ENCODE peak calls at places on chromosomes 6 and 20, in four cellular contexts. Y is right lobe of liver, U is tibial nerve, N is heart left ventricle. Q is an unnamed sample. For H3K27me3, the result is how much of the 10 kb centered on the place peaks cover.

GRCh38 chr6:137399949-137400443 is 94.2 kb downstream of the OLIG3 start:
- DNase-seq in U (no peak), N (no peak), Y (no peak), Q (no peak)

GRCh38 chr6:5958948-5959347 is 47.8 kb downstream of the NRN1 start:
- DNase-seq in U (no peak), Y (no peak), N (no peak), Q (no peak)

GRCh38 chr20:56222945-56223344 is 25.6 kb upstream of the MC3R start:
- DNase-seq in N (no peak), Y (no peak), U (no peak), Q (no peak)

GRCh38 chr6:108432792-108433191 is 127.9 kb upstream of the FOXO3 start:
- DNase-seq in U (no peak), Y (no peak), N (no peak), Q (no peak)

GRCh38 chr20:46021361-46022359 is 7.4 kb upstream of the SLC12A5 start:
- DNase-seq in U (no peak), N (no peak), Y (peak), Q (no peak)

GRCh38 chr6:158621694-158622544 is 22.6 kb downstream of the DYNLT1 start:
- DNase-seq in U (no peak), N (no peak), Y (no peak), Q (no peak)

GRCh38 chr6:24838994-24839393 is 40.3 kb upstream of the ARMH2 start:
- DNase-seq in U (no peak), N (no peak), Y (no peak), Q (no peak)

GRCh38 chr6:39812853-39813533 is 20.8 kb downstream of the DAAM2 start:
- DNase-seq in Y (no peak), U (peak), N (no peak), Q (no peak)

GRCh38 chr6:15888798-15889772 is 226.3 kb upstream of the DTNBP1 start:
- DNase-seq in Y (no peak), N (peak), U (no peak), Q (no peak)

GRCh38 chr6:113734886-113735481 is 122.2 kb upstream of the MARCKS start:
- DNase-seq in Y (no peak), N (no peak), U (no peak), Q (no peak)

GRCh38 chr6:137402143-137402542 is 92.1 kb downstream of the OLIG3 start:
- DNase-seq in U (no peak), N (no peak), Y (no peak), Q (no peak)

GRCh38 chr20:9884666-9885065 is 45.8 kb upstream of the PAK5 start:
- DNase-seq in Y (no peak), N (no peak), U (no peak), Q (no peak)

GRCh38 chr6:109010703-109011102 is 83.9 kb downstream of the SESN1 start:
- DNase-seq in U (no peak), Y (no peak), N (no peak), Q (no peak)

GRCh38 chr20:40471261-40471629 is 217.8 kb downstream of the MAFB start:
- DNase-seq in Y (no peak), N (no peak), U (no peak), Q (no peak)

GRCh38 chr6:119126140-119126539 is 47.7 kb upstream of the FAM184A start:
- DNase-seq in U (no peak), N (no peak), Y (no peak), Q (no peak)

GRCh38 chr20:58776109-58776508 is 74.6 kb downstream of the GNAS-AS1 start:
- DNase-seq in Y (no peak), U (no peak), N (no peak), Q (no peak)

GRCh38 chr6:90860822-90861601 is 274.1 kb upstream of the MAP3K7 start:
- DNase-seq in N (no peak), U (no peak), Y (no peak), Q (no peak)

GRCh38 chr20:44070139-44070900 is 116.7 kb downstream of the JPH2 start:
- DNase-seq in N (no peak), Y (no peak), U (no peak), Q (no peak)

GRCh38 chr20:45254867-45255266 is 503 bp upstream of the SLPI start:
- DNase-seq in Y (no peak), U (no peak), N (no peak), Q (no peak)

GRCh38 chr6:124536157-124536556 is 426.1 kb upstream of the RNF217 start:
- DNase-seq in N (no peak), U (no peak), Y (no peak), Q (no peak)

GRCh38 chr6:157223021-157223430 is 100.3 kb downstream of the TMEM242 start:
- DNase-seq in N (peak), Y (no peak), U (no peak), Q (no peak)

GRCh38 chr6:71047401-71047800 is 90.5 kb upstream of the B3GAT2 start:
- DNase-seq in N (no peak), Y (no peak), U (no peak), Q (no peak)

GRCh38 chr6:80280258-80281010 is 174.0 kb downstream of the BCKDHB start:
- DNase-seq in U (no peak), N (no peak), Y (no peak), Q (no peak)

GRCh38 chr20:49693435-49694171 is 20.1 kb downstream of the B4GALT5 start:
- DNase-seq in N (no peak), U (no peak), Y (no peak), Q (no peak)

DNA sequence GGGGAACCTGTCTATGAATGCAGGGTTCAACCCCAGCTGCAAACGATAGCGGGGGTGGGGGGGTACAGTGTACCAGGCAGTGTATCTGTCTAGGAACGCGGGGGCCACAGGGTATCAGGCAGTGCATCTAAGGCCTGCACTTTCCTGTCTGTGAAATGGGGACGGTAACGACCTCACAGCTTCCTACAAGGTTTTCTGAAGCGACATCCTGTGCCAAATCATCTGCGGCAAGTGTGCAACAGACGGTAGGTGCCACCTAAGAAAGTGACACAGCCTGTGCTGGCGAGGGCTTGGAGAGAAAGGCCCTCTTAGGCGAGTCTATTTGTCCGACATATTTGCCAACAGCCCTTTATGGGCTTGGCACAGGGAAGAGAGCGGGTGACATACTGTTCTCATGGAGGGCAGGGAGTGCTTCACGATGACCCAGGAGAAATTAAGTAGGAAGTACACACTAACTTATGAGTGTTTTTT is 3.8 kb downstream of the DIDO1 start:
- DNase-seq in N (no peak), U (no peak), Y (no peak), Q (no peak)
- H3K4me3 ChIP-seq in N (no peak), U (no peak), Y (no peak), Q (no peak)

DNA sequence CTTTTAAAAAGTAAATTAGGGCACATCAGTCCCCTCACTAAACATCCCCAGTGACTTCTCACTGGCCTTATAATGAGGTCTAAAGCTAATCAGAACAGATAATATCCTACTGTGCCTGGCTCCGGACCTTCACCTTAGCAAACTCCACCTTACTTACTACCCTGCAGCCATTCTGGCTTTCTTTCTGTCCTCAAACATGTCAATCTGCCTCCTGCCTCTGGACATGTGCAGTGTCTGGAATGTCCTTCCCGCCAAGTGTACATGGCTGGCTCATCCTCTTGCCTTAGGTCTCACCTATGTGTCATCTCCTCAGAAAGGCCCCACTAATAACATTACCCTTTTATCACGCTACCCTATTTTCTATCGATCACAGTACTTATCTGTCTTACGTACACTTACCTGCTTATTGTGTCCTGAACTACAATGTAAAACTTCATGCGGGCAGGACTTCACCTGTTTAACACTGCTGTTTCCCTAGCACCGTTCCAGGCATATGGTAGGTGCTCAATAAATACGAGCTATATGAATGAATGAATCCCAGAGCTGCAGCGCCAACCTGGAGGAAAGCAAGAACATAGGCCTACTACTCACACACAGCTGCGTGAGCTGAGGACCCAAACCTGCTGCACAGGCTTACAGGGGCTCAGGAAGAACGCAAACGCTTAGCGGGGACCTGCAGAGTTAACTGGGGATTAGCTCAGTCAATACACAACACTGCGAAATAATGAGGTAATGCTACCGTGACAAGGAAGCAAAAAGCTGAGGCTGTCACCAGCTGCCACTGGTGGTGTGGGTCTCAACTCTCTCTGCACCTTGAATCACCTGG is 991 bp downstream of the UQCC2 start:
- DNase-seq in Y (no peak), N (peak), U (no peak), Q (no peak)
- H3K27ac ChIP-seq in Y (no peak), N (peak), U (peak), Q (no peak)

DNA sequence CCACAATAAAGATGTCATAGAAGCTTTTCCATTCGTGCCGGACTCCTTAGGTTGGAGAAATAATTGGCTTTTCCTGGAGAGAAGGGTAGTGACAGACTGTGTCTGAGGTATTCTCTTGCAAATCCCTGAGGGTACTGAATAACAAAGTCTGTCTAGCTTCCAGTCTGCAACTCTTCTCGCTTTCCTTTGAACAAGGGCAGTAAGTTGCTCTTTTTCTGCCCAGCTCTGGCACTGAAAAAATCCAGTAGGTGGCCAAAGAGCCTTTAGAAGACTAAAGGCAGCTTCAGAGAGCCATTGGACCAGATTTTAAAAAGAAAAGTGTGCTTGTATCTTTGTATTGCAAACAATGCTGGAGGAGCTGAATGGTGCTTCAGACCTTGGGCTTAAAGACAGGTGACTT is 20.7 kb upstream of the RREB1 start:
- DNase-seq in Y (no peak), N (no peak), U (no peak), Q (no peak)
- H3K27me3 ChIP-seq in Y (under half), N (under half), U (under half), Q (under half)

GRCh38 chr6:136252441-136252840 is 2.3 kb upstream of the MTFR2 start:
- DNase-seq in U (no peak), Y (no peak), N (no peak), Q (no peak)

GRCh38 chr6:136250686-136251008 is 536 bp upstream of the MTFR2 start:
- DNase-seq in Y (no peak), U (no peak), N (no peak), Q (no peak)

GRCh38 chr6:136251394-136251793 is 1.3 kb upstream of the MTFR2 start:
- DNase-seq in Y (no peak), N (no peak), U (no peak), Q (no peak)

GRCh38 chr6:136249811-136250685 is at the start of gene MTFR2:
- DNase-seq in N (peak), U (peak), Y (peak), Q (peak)

DNA sequence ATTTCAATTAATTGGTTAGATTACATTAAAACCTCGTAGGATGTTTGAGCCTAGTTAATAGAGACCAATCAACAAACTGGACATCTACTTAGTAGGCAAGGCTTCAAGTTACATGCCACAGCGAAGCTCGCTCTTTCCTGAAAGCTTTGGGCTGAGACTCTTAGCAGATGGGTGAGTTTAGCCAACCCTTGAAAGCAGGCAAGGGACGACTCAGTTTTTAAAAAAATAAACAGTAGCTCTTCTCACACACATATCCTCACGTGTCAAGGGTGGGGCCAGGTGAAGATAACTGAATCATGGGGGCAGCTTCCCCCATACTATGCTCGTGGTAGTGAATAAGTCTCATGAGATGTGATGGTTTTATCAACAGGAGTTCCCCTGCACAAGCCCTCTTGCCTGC is 775 bp downstream of the MTFR2 start:
- DNase-seq in U (no peak), Y (no peak), N (no peak), Q (no peak)
- H3K4me3 ChIP-seq in U (no peak), Y (peak), N (peak), Q (peak)

DNA sequence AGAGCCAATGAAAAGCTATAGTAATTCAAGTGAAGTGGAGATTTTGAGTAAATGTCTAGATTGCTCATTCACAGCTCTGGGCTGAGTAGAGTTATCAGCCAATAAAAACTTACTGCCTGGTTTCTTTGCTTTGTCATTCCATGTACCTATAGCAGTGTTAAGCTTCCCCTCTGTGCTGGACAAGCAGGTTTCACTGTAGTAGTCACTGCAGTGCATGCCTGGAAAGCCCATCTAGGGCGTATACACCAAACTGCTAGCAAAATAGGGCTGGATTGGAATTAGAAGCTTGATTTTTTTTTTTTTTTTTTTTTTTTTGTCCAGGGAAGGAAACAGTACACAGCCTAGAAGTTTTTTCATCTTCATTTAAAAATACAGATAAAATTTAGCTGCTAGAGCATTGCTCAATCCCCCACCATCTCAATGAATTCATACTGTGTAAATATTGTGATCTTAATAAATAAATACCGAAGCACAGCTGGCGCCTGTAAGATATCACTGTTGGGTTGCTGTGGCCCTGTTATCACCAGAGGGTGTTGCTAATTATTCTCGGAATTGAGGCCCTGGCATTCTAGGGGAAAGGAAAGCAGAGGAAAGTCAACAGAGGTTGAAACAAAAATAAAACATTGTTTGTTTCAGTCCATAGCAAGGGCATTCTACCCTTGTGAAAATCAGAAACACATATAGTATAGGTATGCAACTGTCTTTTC is 968.5 kb upstream of the GJE1 start:
- DNase-seq in U (no peak), Y (no peak), N (peak), Q (no peak)
- H3K27ac ChIP-seq in U (no peak), Y (peak), N (peak), Q (no peak)

DNA sequence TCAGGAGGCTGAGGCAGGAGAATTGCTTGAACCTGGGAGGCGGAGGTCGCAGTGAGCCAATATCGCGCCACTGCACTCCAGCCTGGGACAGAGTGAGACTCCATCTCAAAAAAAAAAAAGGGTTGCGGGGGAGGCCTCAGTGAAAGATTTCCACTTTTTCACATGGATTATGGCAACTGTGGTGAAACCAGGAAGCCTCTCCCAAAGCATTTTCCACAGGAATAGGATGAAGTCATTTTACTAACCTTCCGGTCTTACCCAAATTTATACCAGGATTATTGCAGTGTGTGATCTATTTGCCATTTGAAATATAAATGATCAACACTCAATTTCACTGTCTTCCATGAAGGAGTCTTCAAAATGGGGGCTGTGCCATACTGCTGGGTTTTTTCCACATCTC is 93.6 kb upstream of the FAM8A1 start:
- DNase-seq in Y (no peak), U (no peak), N (no peak), Q (no peak)
- H3K27me3 ChIP-seq in Y (under half), U (under half), N (under half), Q (under half)

GRCh38 chr6:37799263-37799644 is 20.3 kb upstream of the ZFAND3 start:
- DNase-seq in N (no peak), Y (peak), U (no peak), Q (no peak)
- H3K4me3 ChIP-seq in N (no peak), Y (peak), U (no peak), Q (no peak)

GRCh38 chr6:105677671-105678475 is 275.0 kb upstream of the PREP start:
- DNase-seq in U (no peak), Y (no peak), N (no peak), Q (no peak)

GRCh38 chr6:105681061-105681460 is 278.2 kb upstream of the PREP start:
- DNase-seq in U (no peak), N (no peak), Y (no peak), Q (no peak)

GRCh38 chr6:105680131-105680530 is 277.2 kb upstream of the PREP start:
- DNase-seq in U (no peak), Y (no peak), N (no peak), Q (no peak)

GRCh38 chr6:105676837-105677236 is 274.0 kb upstream of the PREP start:
- DNase-seq in U (no peak), Y (no peak), N (no peak), Q (no peak)

DNA sequence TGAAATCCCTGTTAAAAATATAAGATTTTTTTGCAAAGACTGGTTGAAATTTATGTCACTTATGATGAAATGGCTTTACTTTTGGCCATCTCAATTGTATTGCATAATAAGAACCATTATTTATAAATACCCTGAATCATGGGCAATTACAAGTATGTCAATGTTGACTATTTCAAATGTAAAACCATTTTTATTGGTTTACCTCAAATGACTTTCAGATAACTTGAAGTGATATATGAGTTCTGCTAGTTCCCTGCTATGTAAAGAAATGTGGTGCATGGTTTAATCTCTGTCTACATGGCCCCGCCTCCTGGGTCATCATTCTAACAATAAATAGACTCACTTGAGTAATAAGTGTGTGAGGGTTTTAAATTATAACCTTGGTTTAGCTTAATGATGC is 275.6 kb upstream of the PREP start:
- DNase-seq in U (no peak), Y (no peak), N (no peak), Q (no peak)
- H3K27ac ChIP-seq in U (no peak), Y (no peak), N (no peak), Q (no peak)

DNA sequence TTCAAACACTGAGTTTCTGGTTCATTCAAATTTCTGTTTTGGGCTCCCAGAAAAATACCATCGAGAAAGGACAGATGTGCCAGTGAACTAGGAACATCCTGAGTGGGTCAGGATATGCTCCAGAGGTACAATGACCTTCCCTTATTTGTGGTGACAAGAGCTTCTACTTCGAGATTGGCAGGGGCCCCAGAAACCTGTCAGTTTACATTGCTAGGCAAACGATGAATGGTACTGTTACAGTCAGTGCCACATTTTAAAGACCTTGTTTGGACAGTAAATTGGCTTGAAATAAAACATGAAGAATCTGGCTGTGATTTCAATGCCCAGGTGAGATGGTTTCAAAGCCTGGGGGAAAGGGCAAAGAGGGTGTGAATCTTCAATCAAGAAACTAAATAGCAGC is 454.5 kb upstream of the ID4 start:
- DNase-seq in U (no peak), N (no peak), Y (no peak), Q (no peak)
- H3K27me3 ChIP-seq in U (under half), N (under half), Y (under half), Q (under half)